ENCODE peak calls at places on chromosomes 5 and 9, in five cellular contexts. L is A549, A is K562, H is GM12878, C is H1. T is an unnamed sample.

GRCh38 chr9:109329274-109330258 is 8.7 kb upstream of the EPB41L4B start:
- DNase-seq in A (no peak), L (peak), C (no peak), H (no peak), T (peak)

GRCh38 chr5:140565780-140566095 is 1.1 kb downstream of the SLC35A4 start:
- DNase-seq in C (no peak), L (no peak), A (peak), H (no peak), T (no peak)

GRCh38 chr5:113378081-113378480 is 56.7 kb downstream of the TSSK1B start:
- DNase-seq in A (no peak), H (no peak), L (no peak), C (no peak), T (no peak)

GRCh38 chr9:78054180-78054579 is 22.6 kb upstream of the GNAQ start:
- DNase-seq in H (no peak), L (no peak), C (no peak), A (no peak), T (no peak)

GRCh38 chr5:26121343-26121742 is 917.0 kb downstream of the CDH9 start:
- DNase-seq in C (no peak), H (no peak), A (no peak), L (peak), T (peak)

GRCh38 chr9:97502984-97503861 is 1.8 kb downstream of the TMOD1 start:
- DNase-seq in L (no peak), H (no peak), A (peak), C (no peak), T (no peak)

GRCh38 chr5:61020415-61020814 is 75.4 kb downstream of the NDUFAF2 start:
- DNase-seq in A (no peak), L (peak), H (no peak), C (no peak), T (peak)

GRCh38 chr9:89592963-89593775 is 11.6 kb upstream of the GADD45G start:
- DNase-seq in H (no peak), C (peak), L (peak), A (no peak), T (peak)

GRCh38 chr5:58455066-58455465 is 4.8 kb downstream of the PLK2 start:
- DNase-seq in H (no peak), C (no peak), A (no peak), L (no peak), T (no peak)

DNA sequence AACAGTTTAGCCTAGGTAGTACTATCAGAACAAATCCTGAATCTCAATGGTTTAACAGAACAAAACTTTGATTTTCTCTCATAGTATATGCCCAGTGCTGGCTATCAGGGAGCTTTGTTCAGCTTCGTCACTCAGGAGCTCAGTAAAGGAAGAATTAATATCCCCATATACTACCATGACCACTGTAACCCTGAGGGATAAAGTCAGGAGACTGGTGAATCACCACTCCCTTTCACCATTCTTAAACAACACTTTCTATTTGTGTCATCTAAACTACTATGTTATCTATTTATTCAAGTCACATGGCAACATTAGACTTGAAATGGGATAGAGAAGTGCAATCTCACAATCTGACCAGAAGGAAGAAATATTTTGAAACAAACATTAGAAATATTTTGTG is 522.6 kb upstream of the COX7C start:
- DNase-seq in H (no peak), C (no peak), L (no peak), A (no peak), T (no peak)
- TF ChIP-seq KDM1A in H (no peak), C (no peak), L (no peak), A (no peak), T (no peak)

GRCh38 chr9:38372685-38373619 is 19.6 kb upstream of the ALDH1B1 start:
- DNase-seq in H (no peak), A (no peak), C (no peak), L (no peak), T (no peak)
- TF ChIP-seq KDM1A in H (no peak), A (no peak), C (no peak), L (no peak), T (no peak)

GRCh38 chr9:133977421-133978201 is 14.5 kb downstream of the VAV2 start:
- DNase-seq in L (no peak), C (no peak), H (no peak), A (no peak), T (no peak)
- TF ChIP-seq KDM1A in L (no peak), C (no peak), H (no peak), A (no peak), T (no peak)

DNA sequence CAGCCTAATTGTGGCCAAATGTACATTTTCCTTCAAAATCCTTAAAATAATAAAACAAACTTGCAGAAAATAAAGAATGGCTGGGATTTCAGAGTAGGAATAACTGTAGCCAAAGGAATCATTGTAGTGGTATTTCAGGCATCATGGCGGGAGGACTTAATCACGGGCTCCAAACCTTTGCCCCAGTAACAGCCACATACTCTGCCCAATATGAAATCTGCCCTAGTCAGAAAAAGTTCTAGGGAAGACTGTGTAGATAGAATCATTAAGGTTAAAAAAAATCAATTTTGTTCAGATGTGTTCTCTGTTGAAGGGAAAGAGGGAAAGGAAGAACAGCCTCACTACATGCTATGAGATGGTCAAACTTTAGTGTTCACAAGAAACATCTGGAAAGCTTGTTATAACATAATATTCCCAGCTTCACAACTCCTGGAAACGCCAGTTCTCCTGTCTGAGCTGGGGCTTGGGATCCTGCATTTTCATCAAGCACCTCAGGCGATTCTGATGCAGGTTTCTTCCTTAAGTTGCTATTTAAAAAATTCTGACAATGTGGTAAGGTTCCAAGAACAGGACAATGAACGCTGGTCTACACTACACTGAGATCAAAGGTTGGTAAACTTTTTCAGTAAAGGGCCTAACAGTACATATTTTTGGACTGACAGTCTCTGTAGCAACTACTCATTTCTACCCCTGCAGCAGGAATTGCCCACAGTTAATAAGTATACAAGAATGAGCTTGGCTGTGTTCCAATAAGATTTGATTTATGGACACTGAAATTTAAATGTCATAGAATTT is 87.9 kb downstream of the CEMIP2 start:
- DNase-seq in H (no peak), L (peak), A (no peak), C (no peak), T (peak)
- TF ChIP-seq KDM1A in H (no peak), L (no peak), A (no peak), C (no peak), T (no peak)

GRCh38 chr5:170606939-170607338 is 103.1 kb downstream of the KCNIP1 start:
- DNase-seq in H (no peak), C (no peak), L (no peak), A (no peak), T (no peak)

GRCh38 chr5:170603101-170603500 is 99.3 kb downstream of the KCNIP1 start:
- DNase-seq in H (no peak), C (no peak), A (no peak), L (no peak), T (no peak)

GRCh38 chr5:170601608-170602007 is 97.8 kb downstream of the KCNIP1 start:
- DNase-seq in C (no peak), L (no peak), A (no peak), H (no peak), T (no peak)

GRCh38 chr5:170597876-170598275 is 94.1 kb downstream of the KCNIP1 start:
- DNase-seq in C (no peak), L (no peak), A (no peak), H (no peak), T (no peak)

GRCh38 chr5:170603578-170604565 is 100.1 kb downstream of the KCNIP1 start:
- DNase-seq in A (peak), C (peak), H (no peak), L (peak), T (peak)
- TF ChIP-seq KDM1A in A (no peak), C (no peak), H (no peak), L (no peak), T (no peak)

GRCh38 chr9:124216474-124217176 is 41.1 kb upstream of the NEK6 start:
- DNase-seq in A (no peak), H (peak), C (no peak), L (no peak), T (no peak)
- TF ChIP-seq KDM1A in A (no peak), H (no peak), C (no peak), L (no peak), T (no peak)

DNA sequence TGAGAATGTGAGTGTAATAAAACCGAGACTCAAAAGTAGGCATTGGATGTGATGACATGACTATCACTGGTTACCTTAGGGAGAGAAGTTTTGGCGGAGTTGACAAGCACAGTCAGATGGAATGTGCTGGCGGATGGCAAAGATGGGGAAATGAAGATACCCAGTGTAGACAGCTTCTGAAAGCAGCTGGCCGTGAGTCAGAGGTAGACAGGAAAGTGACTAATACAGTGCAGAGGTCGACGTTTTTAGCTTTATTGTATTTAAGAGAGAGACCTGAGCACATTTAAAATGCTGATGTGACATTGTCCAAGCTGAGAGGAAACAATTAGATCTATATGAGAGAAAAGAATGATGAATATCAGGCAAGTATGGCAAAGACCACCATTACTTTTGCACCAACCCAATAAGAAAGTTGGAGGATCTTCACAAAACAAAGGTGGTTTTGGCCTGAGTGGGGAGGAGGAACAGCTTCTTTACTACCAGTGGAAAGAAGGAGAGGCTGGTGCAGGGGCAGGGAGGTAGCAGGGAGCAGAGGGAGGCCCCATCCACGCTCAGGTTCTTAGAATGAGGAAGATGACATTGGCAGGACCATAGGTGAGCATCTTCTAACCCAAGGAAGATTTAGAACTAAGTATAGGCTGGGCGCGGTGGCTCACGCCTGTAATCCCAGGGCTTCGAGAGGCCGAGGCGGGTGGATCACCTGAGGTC is 36.7 kb upstream of the KCNIP1 start:
- DNase-seq in H (no peak), A (no peak), L (peak), C (peak), T (no peak)
- TF ChIP-seq KDM1A in H (no peak), A (no peak), L (no peak), C (no peak), T (no peak)

GRCh38 chr9:113911850-113912249 is 35.7 kb downstream of the ZNF618 start:
- DNase-seq in A (no peak), H (no peak), C (peak), L (no peak), T (no peak)

GRCh38 chr9:113907282-113907681 is 31.2 kb downstream of the ZNF618 start:
- DNase-seq in H (no peak), A (no peak), L (no peak), C (peak), T (no peak)

GRCh38 chr9:113909421-113909820 is 33.3 kb downstream of the ZNF618 start:
- DNase-seq in A (no peak), L (no peak), H (no peak), C (no peak), T (no peak)

GRCh38 chr9:113912816-113913215 is 36.7 kb downstream of the ZNF618 start:
- DNase-seq in H (no peak), L (no peak), C (peak), A (no peak), T (no peak)

GRCh38 chr9:113910036-113910639 is 34.0 kb downstream of the ZNF618 start:
- DNase-seq in H (no peak), L (no peak), C (peak), A (no peak), T (no peak)
- TF ChIP-seq KDM1A in H (no peak), L (no peak), C (no peak), A (no peak), T (no peak)

DNA sequence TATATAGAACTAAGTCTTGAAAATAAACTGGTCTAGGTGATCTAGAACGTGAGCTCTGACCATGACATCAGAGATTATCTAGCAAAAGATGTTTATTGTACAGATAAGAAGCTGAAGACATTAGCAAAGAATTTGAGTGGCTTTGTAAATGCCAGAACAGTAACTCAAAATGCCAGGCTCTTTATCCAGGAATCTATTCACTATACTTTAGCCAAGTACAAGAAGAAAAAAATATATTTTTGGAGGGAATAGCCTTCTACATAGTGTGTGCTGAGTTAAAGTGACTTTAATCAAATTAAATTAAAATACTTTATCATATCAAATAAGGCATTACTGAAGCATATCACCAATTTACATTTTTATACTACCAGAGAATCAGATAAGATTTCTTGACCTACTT is 132.6 kb upstream of the ITGA1 start:
- DNase-seq in C (no peak), H (no peak), L (no peak), A (no peak), T (no peak)
- TF ChIP-seq KDM1A in C (no peak), H (no peak), L (no peak), A (no peak), T (no peak)